ENCODE peak calls at places on chromosome 10, in five cellular contexts. One of them, this sample, is unnamed.

GRCh38 chr10:34161948-34162347 is 653.1 kb downstream of the PARD3 start:
- DNase-seq in H1: no peak
- DNase-seq in neuronal stem cell: no peak
- DNase-seq in IMR-90: no peak
- DNase-seq in mesenchymal stem cell: no peak
- DNase-seq in this sample: no peak

GRCh38 chr10:3122034-3122433 is 50.5 kb downstream of the PITRM1 start:
- DNase-seq in neuronal stem cell: no peak
- DNase-seq in mesenchymal stem cell: no peak
- DNase-seq in H1: no peak
- DNase-seq in IMR-90: no peak
- DNase-seq in this sample: no peak

GRCh38 chr10:454860-455259 is 234.6 kb downstream of the DIP2C start:
- DNase-seq in mesenchymal stem cell: peak
- DNase-seq in H1: no peak
- DNase-seq in IMR-90: peak
- DNase-seq in neuronal stem cell: no peak
- DNase-seq in this sample: peak

GRCh38 chr10:31001740-31002139 is 29.9 kb downstream of the ZNF438 start:
- DNase-seq in H1: no peak
- DNase-seq in IMR-90: no peak
- DNase-seq in neuronal stem cell: no peak
- DNase-seq in mesenchymal stem cell: no peak
- DNase-seq in this sample: no peak

GRCh38 chr10:55500931-55501559 is 700.0 kb upstream of the PCDH15 start:
- DNase-seq in mesenchymal stem cell: peak
- DNase-seq in neuronal stem cell: peak
- DNase-seq in IMR-90: no peak
- DNase-seq in H1: peak
- DNase-seq in this sample: peak

GRCh38 chr10:60389413-60390009 is at the start of gene ANK3:
- DNase-seq in mesenchymal stem cell: no peak
- DNase-seq in IMR-90: no peak
- DNase-seq in neuronal stem cell: no peak
- DNase-seq in H1: no peak
- DNase-seq in this sample: peak

GRCh38 chr10:124341768-124342135 is 77.0 kb downstream of the OAT start:
- DNase-seq in neuronal stem cell: no peak
- DNase-seq in mesenchymal stem cell: no peak
- DNase-seq in H1: no peak
- DNase-seq in IMR-90: no peak
- DNase-seq in this sample: no peak

GRCh38 chr10:91743460-91743859 is 54.8 kb upstream of the TNKS2 start:
- DNase-seq in neuronal stem cell: no peak
- DNase-seq in mesenchymal stem cell: no peak
- DNase-seq in H1: no peak
- DNase-seq in IMR-90: no peak
- DNase-seq in this sample: no peak

GRCh38 chr10:59387951-59388431 is 25.6 kb upstream of the FAM13C start:
- DNase-seq in IMR-90: peak
- DNase-seq in mesenchymal stem cell: peak
- DNase-seq in H1: no peak
- DNase-seq in neuronal stem cell: peak
- DNase-seq in this sample: no peak

GRCh38 chr10:34002896-34003295 is 668.4 kb upstream of the NRP1 start:
- DNase-seq in H1: no peak
- DNase-seq in IMR-90: no peak
- DNase-seq in mesenchymal stem cell: no peak
- DNase-seq in neuronal stem cell: no peak
- DNase-seq in this sample: no peak

GRCh38 chr10:4240641-4241197 is 455.7 kb upstream of the KLF6 start:
- DNase-seq in H1: no peak
- DNase-seq in neuronal stem cell: no peak
- DNase-seq in IMR-90: peak
- DNase-seq in mesenchymal stem cell: peak
- DNase-seq in this sample: peak

GRCh38 chr10:114068054-114068707 is 24.5 kb downstream of the ADRB1 start:
- DNase-seq in IMR-90: no peak
- DNase-seq in mesenchymal stem cell: peak
- DNase-seq in H1: no peak
- DNase-seq in neuronal stem cell: no peak
- DNase-seq in this sample: no peak

GRCh38 chr10:30645340-30645827 is 15.8 kb upstream of the LYZL2 start:
- DNase-seq in IMR-90: peak
- DNase-seq in neuronal stem cell: peak
- DNase-seq in H1: no peak
- DNase-seq in mesenchymal stem cell: peak
- DNase-seq in this sample: peak

GRCh38 chr10:97117372-97117771 is 68.4 kb downstream of the SLIT1 start:
- DNase-seq in neuronal stem cell: no peak
- DNase-seq in mesenchymal stem cell: no peak
- DNase-seq in H1: no peak
- DNase-seq in IMR-90: no peak
- DNase-seq in this sample: peak

GRCh38 chr10:30488319-30488718 is 54.3 kb downstream of the MAP3K8 start:
- DNase-seq in mesenchymal stem cell: no peak
- DNase-seq in IMR-90: no peak
- DNase-seq in H1: no peak
- DNase-seq in neuronal stem cell: no peak
- DNase-seq in this sample: no peak

GRCh38 chr10:88243847-88244730 is 339.0 kb downstream of the RNLS start:
- DNase-seq in H1: no peak
- DNase-seq in neuronal stem cell: no peak
- DNase-seq in mesenchymal stem cell: peak
- DNase-seq in IMR-90: peak
- DNase-seq in this sample: peak

GRCh38 chr10:92153-92552 is 43.1 kb upstream of the TUBB8 start:
- DNase-seq in mesenchymal stem cell: no peak
- DNase-seq in IMR-90: no peak
- DNase-seq in H1: no peak
- DNase-seq in neuronal stem cell: no peak
- DNase-seq in this sample: no peak

GRCh38 chr10:436911-437665 is 252.4 kb downstream of the DIP2C start:
- DNase-seq in IMR-90: no peak
- DNase-seq in H1: no peak
- DNase-seq in mesenchymal stem cell: no peak
- DNase-seq in neuronal stem cell: no peak
- DNase-seq in this sample: peak

GRCh38 chr10:98486421-98486820 is 39.7 kb upstream of the HPS1 start:
- DNase-seq in neuronal stem cell: no peak
- DNase-seq in H1: no peak
- DNase-seq in mesenchymal stem cell: peak
- DNase-seq in IMR-90: peak
- DNase-seq in this sample: peak

GRCh38 chr10:98488669-98489430 is 42.1 kb upstream of the HPS1 start:
- DNase-seq in IMR-90: no peak
- DNase-seq in mesenchymal stem cell: no peak
- DNase-seq in H1: no peak
- DNase-seq in neuronal stem cell: no peak
- DNase-seq in this sample: peak

GRCh38 chr10:98487692-98488091 is 41.0 kb upstream of the HPS1 start:
- DNase-seq in IMR-90: no peak
- DNase-seq in mesenchymal stem cell: no peak
- DNase-seq in neuronal stem cell: no peak
- DNase-seq in H1: no peak
- DNase-seq in this sample: no peak

GRCh38 chr10:98492763-98493162 is 46.0 kb upstream of the HPS1 start:
- DNase-seq in IMR-90: no peak
- DNase-seq in mesenchymal stem cell: no peak
- DNase-seq in H1: no peak
- DNase-seq in neuronal stem cell: no peak
- DNase-seq in this sample: no peak

DNA sequence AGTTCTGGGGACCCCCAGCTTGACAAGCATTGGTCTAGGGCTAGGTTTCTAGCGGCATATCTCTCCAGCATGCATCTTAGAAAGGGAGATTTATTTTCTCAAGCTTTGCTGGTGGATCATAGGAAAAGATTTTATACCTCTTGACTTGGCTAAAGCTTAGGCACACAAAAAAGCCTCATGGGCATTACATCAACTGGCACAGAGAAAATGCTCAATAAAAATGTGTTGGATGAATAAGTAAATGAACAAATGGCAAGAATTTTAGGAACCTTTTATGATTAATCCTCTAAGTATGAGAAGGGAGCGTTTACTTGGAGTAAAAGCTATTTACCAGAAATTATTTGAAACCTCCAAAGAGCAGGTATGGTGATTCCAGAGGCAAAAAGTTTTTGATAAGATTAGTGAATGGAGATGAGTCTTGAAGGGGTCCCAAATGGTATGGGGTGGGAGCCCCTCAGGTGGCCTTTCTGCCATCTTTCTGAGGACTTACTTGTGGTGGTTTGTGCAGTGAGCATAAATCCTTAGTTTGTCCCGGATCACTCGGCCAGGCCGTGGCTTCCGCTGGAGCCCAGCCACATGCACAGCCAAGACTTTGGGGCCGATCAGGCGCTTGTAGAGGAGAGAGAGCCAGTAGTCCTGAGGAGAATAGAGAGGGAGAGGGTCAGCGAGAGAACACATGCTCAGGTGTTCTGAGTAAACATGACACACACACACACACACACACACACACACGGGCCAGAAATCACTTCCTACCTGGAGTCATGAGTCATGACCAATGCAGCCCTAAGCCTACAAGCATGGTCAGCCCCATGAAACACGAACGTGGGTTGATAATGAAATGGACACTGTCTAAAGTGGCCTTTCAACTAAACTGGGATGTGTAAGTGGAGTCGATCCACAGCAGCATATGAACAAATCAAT is 43.1 kb upstream of the HPS1 start:
- DNase-seq in H1: no peak
- DNase-seq in neuronal stem cell: no peak
- DNase-seq in mesenchymal stem cell: no peak
- DNase-seq in IMR-90: no peak
- DNase-seq in this sample: no peak
- H4K8ac ChIP-seq in H1: no peak
- H4K8ac ChIP-seq in neuronal stem cell: peak
- H4K8ac ChIP-seq in mesenchymal stem cell: no peak
- H4K8ac ChIP-seq in IMR-90: no peak
- H4K8ac ChIP-seq in this sample: no peak

GRCh38 chr10:28669227-28670173 is 7.8 kb upstream of the BAMBI start:
- DNase-seq in H1: no peak
- DNase-seq in mesenchymal stem cell: no peak
- DNase-seq in neuronal stem cell: no peak
- DNase-seq in IMR-90: no peak
- DNase-seq in this sample: peak
- H4K8ac ChIP-seq in H1: no peak
- H4K8ac ChIP-seq in mesenchymal stem cell: no peak
- H4K8ac ChIP-seq in neuronal stem cell: no peak
- H4K8ac ChIP-seq in IMR-90: no peak
- H4K8ac ChIP-seq in this sample: no peak

GRCh38 chr10:27899058-27899457 is 99.8 kb downstream of the ODAD2 start:
- DNase-seq in IMR-90: no peak
- DNase-seq in neuronal stem cell: no peak
- DNase-seq in mesenchymal stem cell: no peak
- DNase-seq in H1: no peak
- DNase-seq in this sample: no peak
- H4K8ac ChIP-seq in IMR-90: no peak
- H4K8ac ChIP-seq in neuronal stem cell: no peak
- H4K8ac ChIP-seq in mesenchymal stem cell: no peak
- H4K8ac ChIP-seq in H1: no peak
- H4K8ac ChIP-seq in this sample: no peak

GRCh38 chr10:11742779-11743298 is 657 bp downstream of the ECHDC3 start:
- DNase-seq in IMR-90: no peak
- DNase-seq in H1: no peak
- DNase-seq in neuronal stem cell: no peak
- DNase-seq in mesenchymal stem cell: no peak
- DNase-seq in this sample: peak
- H4K8ac ChIP-seq in IMR-90: peak
- H4K8ac ChIP-seq in H1: peak
- H4K8ac ChIP-seq in neuronal stem cell: no peak
- H4K8ac ChIP-seq in mesenchymal stem cell: peak
- H4K8ac ChIP-seq in this sample: no peak

DNA sequence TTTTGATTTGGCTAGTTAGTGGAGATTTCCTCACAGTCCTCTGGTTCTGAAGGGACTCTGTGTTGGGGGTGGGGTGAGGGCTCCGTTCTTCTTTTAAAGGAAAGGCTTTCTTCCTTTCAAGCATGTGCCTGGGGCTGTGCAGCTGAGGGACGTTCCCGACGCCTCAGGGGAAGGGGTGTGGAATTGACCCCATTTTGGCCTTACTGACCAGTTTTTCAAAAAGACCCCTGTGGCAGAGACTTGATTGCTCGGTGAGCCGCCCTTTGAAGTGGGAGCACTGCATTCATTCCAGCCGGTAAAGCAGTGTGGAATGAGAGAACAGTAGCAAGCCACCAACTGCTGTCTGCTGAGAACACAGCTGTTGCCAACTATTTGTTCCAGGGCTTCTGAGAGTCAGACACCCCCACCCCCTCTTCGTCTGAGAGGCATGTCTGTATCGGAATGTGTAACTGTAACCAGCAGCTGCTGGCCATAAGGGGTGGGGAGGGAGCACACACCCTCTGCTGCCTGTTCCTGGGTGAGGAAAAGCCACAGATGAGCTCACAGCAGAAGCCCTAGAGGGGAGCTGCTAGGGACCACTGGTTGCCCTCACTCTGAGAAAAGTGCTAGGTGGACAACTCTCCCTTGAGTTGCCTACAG is 33.1 kb downstream of the WBP1L start:
- DNase-seq in IMR-90: peak
- DNase-seq in mesenchymal stem cell: peak
- DNase-seq in H1: peak
- DNase-seq in neuronal stem cell: peak
- DNase-seq in this sample: peak
- H4K8ac ChIP-seq in IMR-90: peak
- H4K8ac ChIP-seq in mesenchymal stem cell: peak
- H4K8ac ChIP-seq in H1: no peak
- H4K8ac ChIP-seq in neuronal stem cell: no peak
- H4K8ac ChIP-seq in this sample: no peak

GRCh38 chr10:19488592-19489280 is 327.5 kb upstream of the PLXDC2 start:
- DNase-seq in neuronal stem cell: peak
- DNase-seq in H1: peak
- DNase-seq in mesenchymal stem cell: peak
- DNase-seq in IMR-90: no peak
- DNase-seq in this sample: peak
- H4K8ac ChIP-seq in neuronal stem cell: no peak
- H4K8ac ChIP-seq in H1: peak
- H4K8ac ChIP-seq in mesenchymal stem cell: peak
- H4K8ac ChIP-seq in IMR-90: no peak
- H4K8ac ChIP-seq in this sample: no peak

This sample was measured in mesendoderm.